ENCODE peak calls at places on chromosomes 2 and 18, in nine cellular contexts. B, S, A, L, F, M, Z, E and Q are unnamed samples.

GRCh38 chr2:48343571-48344440 is 186.1 kb upstream of the STON1 start:
- DNase-seq in F (no peak), Z (peak; percentile 77), L (no peak), S (no peak), B (peak; percentile 71), E (peak; percentile 27), A (peak; percentile 83), M (peak; percentile 64), Q (peak; percentile 85)

GRCh38 chr2:233974530-233975071 is 57.4 kb downstream of the TRPM8 start:
- DNase-seq in L (peak; percentile 19), E (peak; percentile 93), S (peak; percentile 98), Z (peak; percentile 84), A (peak; percentile 98), F (no peak), M (peak; percentile 99), B (peak; percentile 86), Q (peak; percentile 86)

GRCh38 chr2:122660786-122661634 is 905.6 kb downstream of the TSN start:
- DNase-seq in F (no peak), L (no peak), M (no peak), S (no peak), A (no peak), B (no peak), Z (peak; percentile 11), E (no peak), Q (no peak)

GRCh38 chr18:62187543-62188378 is 706 bp downstream of the RELCH start:
- DNase-seq in S (no peak), E (no peak), Z (peak; percentile 39), A (peak; percentile 29), L (peak; percentile 17), M (no peak), F (peak; percentile 61), B (no peak), Q (peak; percentile 32)

GRCh38 chr2:231007159-231008045 is 11.5 kb downstream of the SPATA3 start:
- DNase-seq in E (no peak), Z (peak; percentile 36), S (no peak), M (no peak), L (no peak), A (no peak), B (no peak), F (no peak), Q (no peak)

GRCh38 chr2:3307901-3308300 is 69.7 kb downstream of the EIPR1 start:
- DNase-seq in S (no peak), M (no peak), L (no peak), A (no peak), Z (no peak), E (no peak), B (no peak), F (no peak), Q (no peak)

GRCh38 chr2:191612496-191612895 is 65.4 kb upstream of the NABP1 start:
- DNase-seq in M (peak; percentile 85), Z (peak; percentile 90), F (no peak), E (peak; percentile 9), A (peak; percentile 91), L (no peak), B (peak; percentile 60), S (peak; percentile 99), Q (peak; percentile 97)

GRCh38 chr18:7105943-7106342 is 11.7 kb downstream of the LAMA1 start:
- DNase-seq in S (no peak), B (peak; percentile 16), Z (no peak), F (no peak), L (no peak), E (no peak), A (no peak), M (no peak), Q (no peak)

GRCh38 chr18:63317556-63317946 is 2.0 kb downstream of the BCL2 start:
- DNase-seq in B (no peak), E (no peak), M (no peak), L (no peak), A (no peak), F (no peak), Z (no peak), S (no peak), Q (no peak)

GRCh38 chr2:157662401-157662800 is 33.7 kb upstream of the ACVR1C start:
- DNase-seq in B (no peak), M (peak; percentile 2), S (no peak), L (no peak), Z (peak; percentile 42), A (no peak), E (no peak), F (no peak), Q (peak; percentile 18)

GRCh38 chr2:85437488-85438290 is 19.2 kb downstream of the SH2D6 start:
- DNase-seq in Z (peak; percentile 58), M (peak; percentile 85), E (peak; percentile 89), A (peak; percentile 78), B (peak; percentile 53), S (no peak), F (peak; percentile 82), L (peak; percentile 84), Q (peak; percentile 84)
- H3K4me3 ChIP-seq in Z (peak overlapping the region; percentile 31), M (peak overlapping the region; percentile 33), E (peak overlapping the region; percentile 33), A (no peak overlapping the region), B (peak overlapping the region; percentile 42), S (peak overlapping the region; percentile 28), F (peak overlapping the region; percentile 33), L (peak overlapping the region; percentile 29), Q (no peak overlapping the region)

GRCh38 chr18:39966275-39966674 is 1988.8 kb upstream of the PIK3C3 start:
- DNase-seq in A (no peak), E (no peak), S (no peak), F (no peak), Z (no peak), L (no peak), B (no peak), M (no peak), Q (no peak)
- TF ChIP-seq CTCF in A (peak; percentile 32), E (no peak), S (peak; percentile 39), F (peak; percentile 5), Z (peak; percentile 51), L (no peak), B (peak; percentile 57), M (peak; percentile 28), Q (peak; percentile 26)

DNA sequence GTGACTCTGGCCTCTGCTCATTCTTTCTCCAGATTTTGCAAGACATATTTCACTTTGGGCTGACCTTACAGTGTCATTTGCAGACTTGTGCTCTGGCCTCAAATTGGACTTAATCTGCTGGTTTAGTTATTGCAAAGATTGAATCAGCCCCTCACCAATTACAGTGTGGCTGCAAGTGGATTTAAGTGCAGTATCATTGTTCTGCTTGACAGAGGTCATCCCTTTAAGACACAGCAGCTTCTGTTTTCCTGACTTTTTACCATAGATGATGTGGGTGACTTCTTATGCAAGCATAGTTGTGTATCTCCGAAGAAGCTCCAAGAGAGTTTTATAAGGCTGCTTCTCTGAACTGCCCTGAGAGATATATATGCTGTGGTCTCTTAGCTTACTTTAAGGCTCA is 3.4 kb downstream of the TRIB2 start:
- DNase-seq in S (no peak), L (no peak), E (no peak), A (peak; percentile 49), B (no peak), F (no peak), M (no peak), Z (no peak), Q (no peak)
- H3K4me3 ChIP-seq in S (peak overlapping the region; percentile 59), L (peak overlapping the region; percentile 96), E (no peak overlapping the region), A (peak overlapping the region; percentile 96), B (peak overlapping the region; percentile 88), F (no peak overlapping the region), M (peak overlapping the region; percentile 76), Z (no peak overlapping the region), Q (peak overlapping the region; percentile 88)

GRCh38 chr2:234982096-234982834 is 30.4 kb downstream of the SH3BP4 start:
- DNase-seq in A (no peak), Z (no peak), L (no peak), F (no peak), M (no peak), S (no peak), B (no peak), E (no peak), Q (no peak)

GRCh38 chr2:234979204-234980167 is 27.7 kb downstream of the SH3BP4 start:
- DNase-seq in L (peak; percentile 38), B (no peak), F (no peak), M (no peak), E (no peak), Z (no peak), S (no peak), A (peak; percentile 47), Q (peak; percentile 62)

GRCh38 chr2:234980476-234981187 is 28.8 kb downstream of the SH3BP4 start:
- DNase-seq in A (peak; percentile 72), B (peak; percentile 37), M (no peak), F (no peak), Z (no peak), L (no peak), S (no peak), E (no peak), Q (no peak)

GRCh38 chr2:234983011-234983726 is 31.4 kb downstream of the SH3BP4 start:
- DNase-seq in L (no peak), B (no peak), F (no peak), A (no peak), S (no peak), M (no peak), E (no peak), Z (no peak), Q (no peak)

DNA sequence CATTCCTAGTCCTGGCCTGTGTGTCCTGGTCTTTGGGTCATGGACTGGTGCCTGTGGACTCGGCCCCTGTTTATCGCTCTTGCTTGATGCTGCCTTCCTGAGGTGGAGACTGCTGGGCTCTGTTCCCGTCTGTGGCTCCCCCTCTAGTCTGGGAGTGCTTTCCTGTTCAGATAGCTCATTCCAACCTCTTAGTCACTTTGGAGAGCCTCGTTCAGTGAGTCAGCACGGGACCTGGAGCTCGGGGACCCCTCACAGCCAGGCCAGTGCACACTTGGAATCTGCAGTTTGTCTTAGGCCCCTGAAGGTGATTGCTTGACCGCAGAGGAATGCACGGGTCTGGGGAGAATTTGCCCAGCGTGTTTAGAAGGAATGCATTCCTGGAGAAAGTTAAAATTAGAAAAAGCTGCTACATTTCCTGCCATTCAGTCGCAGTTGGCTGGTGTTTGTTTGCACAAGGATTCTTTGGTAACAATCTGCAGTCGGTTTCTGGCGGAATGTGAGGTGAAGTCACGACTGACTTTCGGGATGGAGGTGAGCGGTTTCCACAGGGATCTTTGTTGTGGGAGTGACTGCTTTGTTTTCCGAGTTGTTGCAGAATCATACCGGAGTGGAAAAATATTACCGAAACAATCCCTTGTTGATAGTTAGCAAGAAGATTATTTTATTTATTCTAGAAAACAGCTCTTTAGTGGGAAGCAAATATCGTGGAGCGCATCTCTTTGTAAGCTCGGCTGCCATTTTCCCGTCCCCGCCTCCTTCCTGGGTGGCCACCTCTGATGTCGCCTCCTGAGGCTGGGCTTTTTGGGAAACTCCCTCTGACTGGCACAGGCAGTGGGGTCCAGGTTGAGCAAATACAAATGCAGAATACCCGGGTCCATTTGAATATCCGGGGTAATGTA is 29.6 kb downstream of the SH3BP4 start:
- DNase-seq in E (peak; percentile 91), A (peak; percentile 99), F (no peak), M (peak; percentile 99), Z (peak; percentile 90), L (peak; percentile 78), B (peak; percentile 97), S (peak; percentile 99), Q (peak; percentile 99)
- TF ChIP-seq CTCF in E (no peak), A (peak; percentile 35), F (no peak), M (no peak), Z (no peak), L (no peak), B (peak; percentile 52), S (peak; percentile 32), Q (peak; percentile 3)

GRCh38 chr2:73827660-73828388 is 937 bp upstream of the STAMBP start:
- DNase-seq in A (no peak), E (no peak), L (no peak), S (no peak), M (no peak), F (no peak), Z (no peak), B (no peak), Q (no peak)
- H3K4me3 ChIP-seq in A (no peak overlapping the region), E (peak overlapping the region; percentile 81), L (peak overlapping the region; percentile 90), S (peak overlapping the region; percentile 86), M (peak overlapping the region; percentile 93), F (peak overlapping the region; percentile 74), Z (no peak overlapping the region), B (no peak overlapping the region), Q (no peak overlapping the region)